ENCODE peak calls at places on chromosomes 5 and 9, in nine cellular contexts. M is right lobe of liver, Q is kidney, A is activated B cell treated with CpG ODN at 0.5 μM for 24 hours, E is H9, D is AG09309, X is Calu3, C is natural killer cell, U is psoas muscle. J is an unnamed sample.

GRCh38 chr5:176466245-176466871 is 18.2 kb downstream of the FAF2 start:
- DNase-seq in M (no peak), Q (no peak), A (no peak), E (no peak), D (peak), X (no peak), C (no peak), U (no peak), J (no peak)

GRCh38 chr5:151469992-151470391 is 22.6 kb downstream of the SLC36A1 start:
- DNase-seq in M (no peak), Q (no peak), A (no peak), E (no peak), D (no peak), X (no peak), C (no peak), U (no peak), J (no peak)

GRCh38 chr5:115079934-115080623 is 89.6 kb downstream of the TRIM36 start:
- DNase-seq in M (no peak), Q (no peak), A (no peak), E (no peak), D (no peak), X (no peak), C (no peak), U (no peak), J (no peak)

GRCh38 chr5:149072791-149073190 is 9.9 kb upstream of the SH3TC2 start:
- DNase-seq in M (no peak), Q (no peak), A (no peak), E (no peak), D (no peak), X (no peak), C (no peak), U (no peak), J (no peak)

GRCh38 chr9:242461-243080 is 27.9 kb downstream of the DOCK8 start:
- DNase-seq in M (no peak), Q (no peak), A (no peak), E (no peak), D (no peak), X (no peak), C (no peak), U (no peak), J (no peak)

GRCh38 chr5:39780341-39780740 is 355.6 kb upstream of the DAB2 start:
- DNase-seq in M (no peak), Q (no peak), A (no peak), E (no peak), D (no peak), X (no peak), C (no peak), U (no peak), J (no peak)

GRCh38 chr5:60993875-60994571 is 49.0 kb downstream of the NDUFAF2 start:
- DNase-seq in M (no peak), Q (peak), A (no peak), E (no peak), D (no peak), X (no peak), C (no peak), U (no peak), J (no peak)

GRCh38 chr5:132427285-132428146 is 58.0 kb downstream of the SLC22A5 start:
- DNase-seq in M (peak), Q (no peak), A (no peak), E (no peak), D (no peak), X (peak), C (peak), U (peak), J (no peak)

GRCh38 chr5:56402273-56403223 is 169.4 kb upstream of the ANKRD55 start:
- DNase-seq in M (no peak), Q (no peak), A (no peak), E (no peak), D (no peak), X (no peak), C (no peak), U (no peak), J (no peak)

GRCh38 chr9:116594552-116594951 is 92.6 kb upstream of the TRIM32 start:
- DNase-seq in M (no peak), Q (no peak), A (no peak), E (no peak), D (peak), X (no peak), C (no peak), U (peak), J (no peak)

GRCh38 chr5:125326114-125326513 is 579.7 kb upstream of the ZNF608 start:
- DNase-seq in M (no peak), Q (no peak), A (no peak), E (no peak), D (no peak), X (peak), C (no peak), U (peak), J (no peak)

GRCh38 chr5:177510567-177511053 is 984 bp upstream of the DOK3 start:
- DNase-seq in M (peak), Q (no peak), A (peak), E (no peak), D (no peak), X (no peak), C (no peak), U (no peak), J (no peak)

GRCh38 chr9:133714606-133715294 is 23.4 kb downstream of the SARDH start:
- DNase-seq in M (peak), Q (peak), A (peak), E (peak), D (no peak), X (no peak), C (no peak), U (peak), J (no peak)

GRCh38 chr9:82651474-82651873 is 411.5 kb downstream of the RASEF start:
- DNase-seq in M (no peak), Q (peak), A (no peak), E (peak), D (no peak), X (no peak), C (no peak), U (no peak), J (no peak)

GRCh38 chr9:20242767-20243166 is 379.5 kb downstream of the MLLT3 start:
- DNase-seq in M (no peak), Q (no peak), A (no peak), E (no peak), D (no peak), X (no peak), C (no peak), U (no peak), J (no peak)

GRCh38 chr5:14380712-14381111 is 200.9 kb upstream of the OTULINL start:
- DNase-seq in M (no peak), Q (no peak), A (no peak), E (no peak), D (no peak), X (no peak), C (no peak), U (no peak), J (no peak)

GRCh38 chr5:142677212-142677611 is 8.7 kb downstream of the FGF1 start:
- DNase-seq in M (no peak), Q (no peak), A (no peak), E (no peak), D (no peak), X (no peak), C (no peak), U (no peak), J (no peak)

GRCh38 chr5:108727639-108728565 is 19.8 kb upstream of the FER start:
- DNase-seq in M (peak), Q (peak), A (peak), E (peak), D (peak), X (peak), C (peak), U (peak), J (peak)

GRCh38 chr5:123438902-123439301 is 15.7 kb upstream of the CEP120 start:
- DNase-seq in M (no peak), Q (no peak), A (no peak), E (no peak), D (no peak), X (no peak), C (no peak), U (no peak), J (no peak)

GRCh38 chr5:124996023-124996763 is 249.8 kb upstream of the ZNF608 start:
- DNase-seq in M (no peak), Q (no peak), A (no peak), E (no peak), D (no peak), X (no peak), C (no peak), U (no peak), J (no peak)

GRCh38 chr5:111830333-111830732 is 73.3 kb upstream of the NREP start:
- DNase-seq in M (no peak), Q (no peak), A (no peak), E (no peak), D (peak), X (peak), C (no peak), U (no peak), J (no peak)

GRCh38 chr9:77865385-77865784 is 166.2 kb downstream of the GNAQ start:
- DNase-seq in M (no peak), Q (no peak), A (no peak), E (no peak), D (no peak), X (peak), C (no peak), U (no peak), J (no peak)

GRCh38 chr9:112665347-112665746 is 52.6 kb downstream of the INIP start:
- DNase-seq in M (no peak), Q (no peak), A (no peak), E (no peak), D (peak), X (no peak), C (no peak), U (no peak), J (no peak)
- TF ChIP-seq CTCF in M (peak), Q (peak), A (no peak), E (peak), D (peak), X (no peak), C (no peak), U (no peak), J (no peak)

GRCh38 chr9:1702701-1703100 is 312.4 kb upstream of the SMARCA2 start:
- DNase-seq in M (no peak), Q (no peak), A (no peak), E (no peak), D (no peak), X (no peak), C (no peak), U (no peak), J (no peak)

GRCh38 chr9:1698991-1699390 is 316.2 kb upstream of the SMARCA2 start:
- DNase-seq in M (no peak), Q (no peak), A (no peak), E (no peak), D (no peak), X (no peak), C (no peak), U (no peak), J (no peak)

GRCh38 chr9:1701113-1701512 is 314.0 kb upstream of the SMARCA2 start:
- DNase-seq in M (no peak), Q (no peak), A (no peak), E (peak), D (no peak), X (no peak), C (no peak), U (no peak), J (no peak)
- TF ChIP-seq CTCF in M (no peak), Q (no peak), A (no peak), E (no peak), D (no peak), X (no peak), C (no peak), U (no peak), J (no peak)

GRCh38 chr9:118215544-118215943 is 511.3 kb downstream of the TLR4 start:
- DNase-seq in M (no peak), Q (no peak), A (no peak), E (no peak), D (no peak), X (no peak), C (no peak), U (no peak), J (no peak)
- TF ChIP-seq CTCF in M (peak), Q (no peak), A (no peak), E (no peak), D (no peak), X (no peak), C (no peak), U (no peak), J (no peak)

GRCh38 chr9:35664531-35665470 is at the start of gene ARHGEF39:
- DNase-seq in M (peak), Q (peak), A (peak), E (peak), D (no peak), X (peak), C (peak), U (peak), J (peak)
- TF ChIP-seq CTCF in M (peak), Q (peak), A (no peak), E (peak), D (peak), X (no peak), C (no peak), U (no peak), J (peak)

GRCh38 chr5:76402251-76402879 is 720 bp upstream of the IQGAP2 start:
- DNase-seq in M (peak), Q (peak), A (peak), E (peak), D (no peak), X (peak), C (peak), U (peak), J (no peak)

GRCh38 chr5:76402880-76403712 is at the start of gene IQGAP2:
- DNase-seq in M (peak), Q (peak), A (peak), E (peak), D (no peak), X (peak), C (peak), U (peak), J (peak)

GRCh38 chr5:76404694-76405306 is 1.7 kb downstream of the IQGAP2 start:
- DNase-seq in M (no peak), Q (no peak), A (no peak), E (no peak), D (no peak), X (no peak), C (no peak), U (no peak), J (no peak)

GRCh38 chr5:76403963-76404693 is 1.0 kb downstream of the IQGAP2 start:
- DNase-seq in M (peak), Q (peak), A (peak), E (peak), D (no peak), X (peak), C (peak), U (peak), J (no peak)

GRCh38 chr5:76403713-76403962 is 553 bp downstream of the IQGAP2 start:
- DNase-seq in M (no peak), Q (no peak), A (no peak), E (no peak), D (no peak), X (no peak), C (no peak), U (no peak), J (no peak)
- TF ChIP-seq CTCF in M (peak), Q (peak), A (no peak), E (no peak), D (no peak), X (peak), C (no peak), U (no peak), J (peak)

GRCh38 chr9:25716220-25716872 is 38.1 kb upstream of the TUSC1 start:
- DNase-seq in M (no peak), Q (no peak), A (no peak), E (peak), D (peak), X (peak), C (no peak), U (no peak), J (no peak)
- TF ChIP-seq CTCF in M (peak), Q (peak), A (no peak), E (peak), D (peak), X (no peak), C (no peak), U (peak), J (peak)

J was measured in type B pancreatic cell.